ENCODE peak calls at places on chromosomes 6 and 20, in six cellular contexts. K is IMR-90, L is heart left ventricle, Z is pancreas, O is OCI-LY7, J is stomach. S is an unnamed sample. For H3K36me3, the result is how much of the 10 kb centered on the place peaks cover.

GRCh38 chr6:46098678-46099077 is 31.1 kb upstream of the ENPP4 start:
- DNase-seq in K (no peak), Z (peak), L (no peak), J (peak), O (no peak), S (peak)

GRCh38 chr6:110214338-110214737 is 34.1 kb downstream of the CDC40 start:
- DNase-seq in L (no peak), J (no peak), O (no peak), Z (no peak), K (no peak), S (no peak)

GRCh38 chr6:33979750-33980149 is 166.1 kb downstream of the GRM4 start:
- DNase-seq in Z (no peak), O (no peak), L (no peak), K (no peak), J (peak), S (no peak)

GRCh38 chr6:28808383-28808782 is 115.4 kb downstream of the TRIM27 start:
- DNase-seq in K (no peak), Z (no peak), J (no peak), O (no peak), L (no peak), S (no peak)

GRCh38 chr6:16355699-16356481 is 117.5 kb downstream of the GMPR start:
- DNase-seq in L (no peak), J (no peak), K (no peak), O (no peak), Z (no peak), S (peak)

GRCh38 chr6:25222006-25222715 is 57.0 kb upstream of the CARMIL1 start:
- DNase-seq in Z (no peak), K (no peak), O (no peak), L (no peak), J (no peak), S (no peak)

GRCh38 chr20:53866787-53867740 is 203.3 kb downstream of the BCAS1 start:
- DNase-seq in J (no peak), Z (peak), K (no peak), L (no peak), O (peak), S (no peak)

GRCh38 chr6:35391240-35391968 is 49.0 kb downstream of the PPARD start:
- DNase-seq in J (peak), L (no peak), Z (no peak), K (peak), O (no peak), S (no peak)

GRCh38 chr6:145502417-145502816 is 232.9 kb downstream of the EPM2A start:
- DNase-seq in L (no peak), K (no peak), Z (no peak), J (peak), O (no peak), S (peak)

GRCh38 chr20:35355372-35355771 is 56.4 kb downstream of the UQCC1 start:
- DNase-seq in Z (no peak), J (no peak), K (peak), L (no peak), O (no peak), S (no peak)

GRCh38 chr6:108653864-108654402 is 93.2 kb downstream of the FOXO3 start:
- DNase-seq in L (peak), K (peak), J (peak), O (no peak), Z (no peak), S (peak)

GRCh38 chr6:108658174-108658573 is 97.5 kb downstream of the FOXO3 start:
- DNase-seq in L (no peak), K (no peak), J (no peak), O (no peak), Z (no peak), S (no peak)

GRCh38 chr6:108654465-108655106 is 93.9 kb downstream of the FOXO3 start:
- DNase-seq in L (no peak), O (no peak), K (peak), Z (no peak), J (no peak), S (no peak)

GRCh38 chr6:108655840-108656650 is 95.3 kb downstream of the FOXO3 start:
- DNase-seq in O (no peak), L (no peak), Z (no peak), J (no peak), K (peak), S (peak)

DNA sequence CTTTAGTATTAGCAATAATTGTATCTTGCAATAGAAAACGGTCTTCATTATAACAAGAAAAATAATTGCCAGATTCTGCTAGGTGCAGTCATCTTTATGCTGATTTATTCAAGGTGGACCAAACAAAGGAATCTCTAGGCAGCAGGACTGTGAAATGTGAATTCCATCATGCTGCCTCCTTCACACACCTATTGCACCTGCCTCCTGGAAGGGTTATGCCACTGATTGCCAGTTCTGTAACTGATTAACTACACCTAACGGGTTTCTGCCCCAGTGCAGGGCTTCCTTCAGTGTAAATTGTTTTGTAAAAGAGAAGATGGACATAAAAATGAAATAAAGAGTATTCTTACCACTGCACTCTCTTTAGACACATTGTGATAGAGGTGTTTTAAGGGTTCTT is 96.1 kb downstream of the FOXO3 start:
- DNase-seq in O (no peak), K (no peak), L (no peak), Z (peak), J (no peak), S (no peak)
- TF ChIP-seq CTCF in O (no peak), K (no peak), L (no peak), Z (no peak), J (no peak), S (no peak)

GRCh38 chr6:135382182-135382628 is 115.3 kb downstream of the AHI1 start:
- DNase-seq in K (no peak), J (no peak), L (no peak), Z (no peak), O (no peak), S (no peak)

GRCh38 chr6:135383766-135384165 is 113.8 kb downstream of the AHI1 start:
- DNase-seq in L (no peak), J (no peak), O (no peak), Z (no peak), K (no peak), S (no peak)

GRCh38 chr6:135383297-135383696 is 114.2 kb downstream of the AHI1 start:
- DNase-seq in L (no peak), Z (no peak), O (no peak), K (peak), J (no peak), S (no peak)

GRCh38 chr6:135380793-135381192 is 116.7 kb downstream of the AHI1 start:
- DNase-seq in O (no peak), J (no peak), K (no peak), Z (no peak), L (no peak), S (no peak)

GRCh38 chr6:135379647-135380046 is 117.9 kb downstream of the AHI1 start:
- DNase-seq in Z (no peak), L (no peak), J (no peak), K (no peak), O (no peak), S (no peak)
- H3K36me3 ChIP-seq in Z (under half), L (under half), J (under half), K (under half), O (under half), S (under half)

DNA sequence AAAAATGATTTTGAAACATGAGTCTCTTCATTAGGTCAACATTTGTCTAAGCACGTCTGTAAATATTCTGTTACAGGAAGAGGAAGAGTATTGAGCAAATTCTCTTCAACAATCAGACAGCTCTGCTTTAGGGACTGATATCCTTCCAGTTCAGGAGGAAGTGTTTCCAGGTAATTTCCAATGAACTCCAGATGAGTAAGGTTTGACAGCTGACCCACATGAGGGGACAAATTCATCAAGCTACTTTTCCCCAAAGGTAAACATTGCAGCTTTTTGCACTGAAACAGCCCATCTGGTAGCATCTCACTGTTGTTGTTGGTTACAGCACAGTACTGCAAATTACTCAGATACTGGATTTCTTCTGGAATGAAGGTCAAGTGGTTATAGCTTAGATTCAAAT is 18.1 kb downstream of the ENPP1 start:
- DNase-seq in Z (no peak), J (no peak), L (no peak), O (no peak), K (peak), S (no peak)
- TF ChIP-seq CTCF in Z (no peak), J (no peak), L (no peak), O (no peak), K (no peak), S (no peak)

DNA sequence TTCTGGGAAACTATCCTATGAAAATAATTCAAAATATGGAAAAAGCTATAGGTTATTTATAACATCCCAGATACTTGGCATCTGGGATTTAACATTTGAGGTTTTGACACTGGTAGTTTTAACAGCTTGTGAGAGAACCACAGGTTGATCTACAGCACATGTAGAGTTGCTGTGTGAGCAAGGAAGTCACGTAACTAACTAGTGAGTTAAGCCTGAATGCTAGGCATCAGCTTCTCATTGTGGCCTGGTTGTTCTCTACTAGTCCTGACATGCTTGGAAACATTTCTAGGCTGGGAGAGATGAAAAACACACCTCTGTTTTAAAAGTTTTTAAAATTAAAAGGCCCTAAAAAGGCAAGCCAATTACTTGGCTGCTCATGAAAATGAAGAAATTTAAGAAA is 28.2 kb downstream of the ESF1 start:
- DNase-seq in K (no peak), Z (no peak), J (no peak), L (no peak), O (no peak), S (no peak)
- H3K36me3 ChIP-seq in K (under half), Z (under half), J (half or more), L (half or more), O (half or more), S (under half)